ENCODE peak calls at places on chromosomes 1 and 21, in six cellular contexts. A is AG08395, W is GM20000, T is fibroblast of the conjunctiva, P is foreskin keratinocyte, H is T-helper 17 cell. C is an unnamed sample.

GRCh38 chr21:38266732-38267131 is 9.9 kb downstream of the KCNJ15 start:
- DNase-seq in A (peak; percentile 74), W (no peak), T (peak; percentile 20), P (peak; percentile 74), H (no peak), C (no peak)

GRCh38 chr1:9732123-9732971 is 80.8 kb downstream of the PIK3CD start:
- DNase-seq in A (no peak), W (peak; percentile 12), T (no peak), P (no peak), H (no peak), C (no peak)

GRCh38 chr1:209728466-209728865 is 23.8 kb downstream of the HSD11B1 start:
- DNase-seq in A (no peak), W (no peak), T (no peak), P (no peak), H (no peak), C (no peak)

GRCh38 chr1:155970531-155971167 is 7.7 kb downstream of the ARHGEF2 start:
- DNase-seq in A (peak; percentile 85), W (peak; percentile 78), T (peak; percentile 59), P (no peak), H (no peak), C (no peak)

GRCh38 chr1:67535474-67535873 is 105.3 kb upstream of the SERBP1 start:
- DNase-seq in A (peak; percentile 83), W (peak; percentile 44), T (peak; percentile 82), P (peak; percentile 78), H (no peak), C (no peak)

GRCh38 chr1:154969741-154970452 is 650 bp downstream of the SHC1 start:
- DNase-seq in A (no peak), W (no peak), T (no peak), P (no peak), H (no peak), C (no peak)

GRCh38 chr1:199857103-199857502 is 170.4 kb upstream of the NR5A2 start:
- DNase-seq in A (peak; percentile 3), W (no peak), T (no peak), P (peak; percentile 41), H (no peak), C (no peak)

GRCh38 chr1:85313888-85314696 is 37.7 kb upstream of the BCL10 start:
- DNase-seq in A (peak; percentile 88), W (no peak), T (peak; percentile 88), P (peak; percentile 95), H (no peak), C (no peak)

GRCh38 chr1:32334864-32335618 is 992 bp downstream of the MARCKSL1 start:
- DNase-seq in A (peak; percentile 57), W (peak; percentile 80), T (no peak), P (no peak), H (peak; percentile 64), C (peak; percentile 46)

GRCh38 chr1:40694353-40694874 is 2.9 kb downstream of the NFYC start:
- DNase-seq in A (no peak), W (peak; percentile 26), T (no peak), P (no peak), H (no peak), C (peak; percentile 54)

GRCh38 chr1:177659259-177659658 is 310.6 kb downstream of the SEC16B start:
- DNase-seq in A (no peak), W (no peak), T (no peak), P (no peak), H (no peak), C (no peak)

GRCh38 chr1:24111998-24112380 is at the start of gene MYOM3:
- DNase-seq in A (no peak), W (no peak), T (no peak), P (no peak), H (no peak), C (no peak)

GRCh38 chr1:3454811-3455618 is 550 bp downstream of the ARHGEF16 start:
- DNase-seq in A (no peak), W (no peak), T (no peak), P (no peak), H (no peak), C (no peak)

C was measured in T-helper 1 cell.